ENCODE peak calls at places on chromosome 17, in ten cellular contexts. One of them, this sample, is unnamed.

GRCh38 chr17:77609553-77610517 is 348.7 kb upstream of the TNRC6C start:
- DNase-seq in A172: no peak
- DNase-seq in DMS153: no peak
- DNase-seq in HFFc6: no peak
- DNase-seq in AG08395: no peak
- DNase-seq in EL: peak
- DNase-seq in activated T-helper 2 cell treated with anti-CD3 and anti-CD28 coated beads, Interferon-gamma antibody, Interleukin-2, Interleukin-4, amounts not matched to agents 10 μg/mL and 5 μg/mL and 100 μg/mL, durations not matched to agents 14 hours and 24 hours and 36 hours: peak
- DNase-seq in GM10248: peak
- DNase-seq in LoVo: no peak
- DNase-seq in A549: no peak
- DNase-seq in this sample: no peak

GRCh38 chr17:40469805-40470675 is 26.8 kb downstream of the IGFBP4 start:
- DNase-seq in A172: no peak
- DNase-seq in LoVo: no peak
- DNase-seq in A549: peak
- DNase-seq in HFFc6: no peak
- DNase-seq in activated T-helper 2 cell treated with anti-CD3 and anti-CD28 coated beads, Interferon-gamma antibody, Interleukin-2, Interleukin-4, amounts not matched to agents 10 μg/mL and 5 μg/mL and 100 μg/mL, durations not matched to agents 14 hours and 24 hours and 36 hours: no peak
- DNase-seq in AG08395: no peak
- DNase-seq in DMS153: no peak
- DNase-seq in EL: no peak
- DNase-seq in GM10248: no peak
- DNase-seq in this sample: no peak

GRCh38 chr17:4900231-4901107 is 1.1 kb downstream of the C17orf107 start:
- DNase-seq in LoVo: no peak
- DNase-seq in A549: no peak
- DNase-seq in GM10248: no peak
- DNase-seq in DMS153: no peak
- DNase-seq in A172: no peak
- DNase-seq in AG08395: no peak
- DNase-seq in activated T-helper 2 cell treated with anti-CD3 and anti-CD28 coated beads, Interferon-gamma antibody, Interleukin-2, Interleukin-4, amounts not matched to agents 10 μg/mL and 5 μg/mL and 100 μg/mL, durations not matched to agents 14 hours and 24 hours and 36 hours: peak
- DNase-seq in HFFc6: no peak
- DNase-seq in EL: no peak
- DNase-seq in this sample: no peak

GRCh38 chr17:17540278-17540906 is 44.2 kb upstream of the RASD1 start:
- DNase-seq in activated T-helper 2 cell treated with anti-CD3 and anti-CD28 coated beads, Interferon-gamma antibody, Interleukin-2, Interleukin-4, amounts not matched to agents 10 μg/mL and 5 μg/mL and 100 μg/mL, durations not matched to agents 14 hours and 24 hours and 36 hours: no peak
- DNase-seq in LoVo: no peak
- DNase-seq in EL: no peak
- DNase-seq in DMS153: no peak
- DNase-seq in GM10248: no peak
- DNase-seq in AG08395: no peak
- DNase-seq in HFFc6: no peak
- DNase-seq in A549: no peak
- DNase-seq in A172: no peak
- DNase-seq in this sample: no peak

GRCh38 chr17:53896047-53896446 is 73.3 kb downstream of the KIF2B start:
- DNase-seq in GM10248: no peak
- DNase-seq in activated T-helper 2 cell treated with anti-CD3 and anti-CD28 coated beads, Interferon-gamma antibody, Interleukin-2, Interleukin-4, amounts not matched to agents 10 μg/mL and 5 μg/mL and 100 μg/mL, durations not matched to agents 14 hours and 24 hours and 36 hours: no peak
- DNase-seq in LoVo: no peak
- DNase-seq in A172: no peak
- DNase-seq in DMS153: no peak
- DNase-seq in AG08395: no peak
- DNase-seq in EL: no peak
- DNase-seq in A549: no peak
- DNase-seq in HFFc6: no peak
- DNase-seq in this sample: no peak

GRCh38 chr17:56681561-56682266 is 88.2 kb downstream of the NOG start:
- DNase-seq in AG08395: peak
- DNase-seq in DMS153: no peak
- DNase-seq in A549: no peak
- DNase-seq in LoVo: peak
- DNase-seq in EL: peak
- DNase-seq in A172: peak
- DNase-seq in GM10248: no peak
- DNase-seq in activated T-helper 2 cell treated with anti-CD3 and anti-CD28 coated beads, Interferon-gamma antibody, Interleukin-2, Interleukin-4, amounts not matched to agents 10 μg/mL and 5 μg/mL and 100 μg/mL, durations not matched to agents 14 hours and 24 hours and 36 hours: peak
- DNase-seq in HFFc6: peak
- DNase-seq in this sample: peak

GRCh38 chr17:80961931-80962330 is 29.7 kb upstream of the CHMP6 start:
- DNase-seq in DMS153: no peak
- DNase-seq in A549: no peak
- DNase-seq in EL: no peak
- DNase-seq in GM10248: no peak
- DNase-seq in HFFc6: no peak
- DNase-seq in AG08395: no peak
- DNase-seq in LoVo: no peak
- DNase-seq in A172: no peak
- DNase-seq in activated T-helper 2 cell treated with anti-CD3 and anti-CD28 coated beads, Interferon-gamma antibody, Interleukin-2, Interleukin-4, amounts not matched to agents 10 μg/mL and 5 μg/mL and 100 μg/mL, durations not matched to agents 14 hours and 24 hours and 36 hours: no peak
- DNase-seq in this sample: no peak

GRCh38 chr17:38498353-38498752 is 70.1 kb downstream of the ARHGAP23 start:
- DNase-seq in A172: no peak
- DNase-seq in DMS153: no peak
- DNase-seq in GM10248: no peak
- DNase-seq in EL: no peak
- DNase-seq in A549: no peak
- DNase-seq in HFFc6: no peak
- DNase-seq in AG08395: no peak
- DNase-seq in LoVo: no peak
- DNase-seq in activated T-helper 2 cell treated with anti-CD3 and anti-CD28 coated beads, Interferon-gamma antibody, Interleukin-2, Interleukin-4, amounts not matched to agents 10 μg/mL and 5 μg/mL and 100 μg/mL, durations not matched to agents 14 hours and 24 hours and 36 hours: no peak
- DNase-seq in this sample: no peak

GRCh38 chr17:4479340-4479981 is 19.2 kb upstream of the SPNS2 start:
- DNase-seq in EL: no peak
- DNase-seq in A549: no peak
- DNase-seq in DMS153: no peak
- DNase-seq in AG08395: no peak
- DNase-seq in activated T-helper 2 cell treated with anti-CD3 and anti-CD28 coated beads, Interferon-gamma antibody, Interleukin-2, Interleukin-4, amounts not matched to agents 10 μg/mL and 5 μg/mL and 100 μg/mL, durations not matched to agents 14 hours and 24 hours and 36 hours: no peak
- DNase-seq in GM10248: no peak
- DNase-seq in LoVo: no peak
- DNase-seq in A172: no peak
- DNase-seq in HFFc6: no peak
- DNase-seq in this sample: no peak

GRCh38 chr17:49223517-49224197 is 6.9 kb downstream of the PHOSPHO1 start:
- DNase-seq in EL: peak
- DNase-seq in DMS153: no peak
- DNase-seq in A172: no peak
- DNase-seq in AG08395: peak
- DNase-seq in LoVo: peak
- DNase-seq in activated T-helper 2 cell treated with anti-CD3 and anti-CD28 coated beads, Interferon-gamma antibody, Interleukin-2, Interleukin-4, amounts not matched to agents 10 μg/mL and 5 μg/mL and 100 μg/mL, durations not matched to agents 14 hours and 24 hours and 36 hours: peak
- DNase-seq in A549: peak
- DNase-seq in HFFc6: no peak
- DNase-seq in GM10248: peak
- DNase-seq in this sample: no peak

GRCh38 chr17:61219460-61219859 is 180.2 kb upstream of the TBX2 start:
- DNase-seq in DMS153: no peak
- DNase-seq in A172: no peak
- DNase-seq in activated T-helper 2 cell treated with anti-CD3 and anti-CD28 coated beads, Interferon-gamma antibody, Interleukin-2, Interleukin-4, amounts not matched to agents 10 μg/mL and 5 μg/mL and 100 μg/mL, durations not matched to agents 14 hours and 24 hours and 36 hours: no peak
- DNase-seq in GM10248: no peak
- DNase-seq in HFFc6: peak
- DNase-seq in LoVo: no peak
- DNase-seq in EL: peak
- DNase-seq in AG08395: peak
- DNase-seq in A549: no peak
- DNase-seq in this sample: no peak

GRCh38 chr17:66945451-66945850 is 19.1 kb upstream of the CACNG4 start:
- DNase-seq in LoVo: no peak
- DNase-seq in GM10248: no peak
- DNase-seq in AG08395: no peak
- DNase-seq in HFFc6: no peak
- DNase-seq in EL: no peak
- DNase-seq in A549: no peak
- DNase-seq in DMS153: no peak
- DNase-seq in activated T-helper 2 cell treated with anti-CD3 and anti-CD28 coated beads, Interferon-gamma antibody, Interleukin-2, Interleukin-4, amounts not matched to agents 10 μg/mL and 5 μg/mL and 100 μg/mL, durations not matched to agents 14 hours and 24 hours and 36 hours: no peak
- DNase-seq in A172: peak
- DNase-seq in this sample: no peak

GRCh38 chr17:82793974-82794620 is 42.2 kb downstream of the TBCD start:
- DNase-seq in DMS153: no peak
- DNase-seq in HFFc6: no peak
- DNase-seq in activated T-helper 2 cell treated with anti-CD3 and anti-CD28 coated beads, Interferon-gamma antibody, Interleukin-2, Interleukin-4, amounts not matched to agents 10 μg/mL and 5 μg/mL and 100 μg/mL, durations not matched to agents 14 hours and 24 hours and 36 hours: no peak
- DNase-seq in A172: no peak
- DNase-seq in AG08395: no peak
- DNase-seq in LoVo: no peak
- DNase-seq in A549: no peak
- DNase-seq in GM10248: no peak
- DNase-seq in EL: no peak
- DNase-seq in this sample: no peak

GRCh38 chr17:7356779-7357178 is 1.8 kb downstream of the TMEM95 start:
- DNase-seq in EL: no peak
- DNase-seq in GM10248: no peak
- DNase-seq in activated T-helper 2 cell treated with anti-CD3 and anti-CD28 coated beads, Interferon-gamma antibody, Interleukin-2, Interleukin-4, amounts not matched to agents 10 μg/mL and 5 μg/mL and 100 μg/mL, durations not matched to agents 14 hours and 24 hours and 36 hours: no peak
- DNase-seq in A549: no peak
- DNase-seq in DMS153: no peak
- DNase-seq in HFFc6: no peak
- DNase-seq in A172: no peak
- DNase-seq in LoVo: no peak
- DNase-seq in AG08395: no peak
- DNase-seq in this sample: no peak

GRCh38 chr17:16282522-16282921 is 65.5 kb downstream of the PIGL start:
- DNase-seq in DMS153: no peak
- DNase-seq in HFFc6: peak
- DNase-seq in EL: peak
- DNase-seq in AG08395: peak
- DNase-seq in GM10248: no peak
- DNase-seq in LoVo: peak
- DNase-seq in A549: peak
- DNase-seq in A172: peak
- DNase-seq in activated T-helper 2 cell treated with anti-CD3 and anti-CD28 coated beads, Interferon-gamma antibody, Interleukin-2, Interleukin-4, amounts not matched to agents 10 μg/mL and 5 μg/mL and 100 μg/mL, durations not matched to agents 14 hours and 24 hours and 36 hours: no peak
- DNase-seq in this sample: peak

GRCh38 chr17:56416682-56417351 is 176.7 kb upstream of the NOG start:
- DNase-seq in EL: no peak
- DNase-seq in A172: no peak
- DNase-seq in LoVo: no peak
- DNase-seq in A549: no peak
- DNase-seq in activated T-helper 2 cell treated with anti-CD3 and anti-CD28 coated beads, Interferon-gamma antibody, Interleukin-2, Interleukin-4, amounts not matched to agents 10 μg/mL and 5 μg/mL and 100 μg/mL, durations not matched to agents 14 hours and 24 hours and 36 hours: no peak
- DNase-seq in AG08395: no peak
- DNase-seq in DMS153: no peak
- DNase-seq in HFFc6: no peak
- DNase-seq in GM10248: no peak
- DNase-seq in this sample: no peak

GRCh38 chr17:35801583-35802224 is 6.3 kb upstream of the MMP28 start:
- DNase-seq in EL: peak
- DNase-seq in HFFc6: no peak
- DNase-seq in A549: no peak
- DNase-seq in activated T-helper 2 cell treated with anti-CD3 and anti-CD28 coated beads, Interferon-gamma antibody, Interleukin-2, Interleukin-4, amounts not matched to agents 10 μg/mL and 5 μg/mL and 100 μg/mL, durations not matched to agents 14 hours and 24 hours and 36 hours: no peak
- DNase-seq in DMS153: peak
- DNase-seq in GM10248: no peak
- DNase-seq in LoVo: no peak
- DNase-seq in A172: no peak
- DNase-seq in AG08395: no peak
- DNase-seq in this sample: no peak

GRCh38 chr17:52790359-52790955 is 631.9 kb upstream of the CA10 start:
- DNase-seq in GM10248: no peak
- DNase-seq in A549: no peak
- DNase-seq in AG08395: no peak
- DNase-seq in activated T-helper 2 cell treated with anti-CD3 and anti-CD28 coated beads, Interferon-gamma antibody, Interleukin-2, Interleukin-4, amounts not matched to agents 10 μg/mL and 5 μg/mL and 100 μg/mL, durations not matched to agents 14 hours and 24 hours and 36 hours: no peak
- DNase-seq in DMS153: peak
- DNase-seq in HFFc6: no peak
- DNase-seq in LoVo: no peak
- DNase-seq in EL: no peak
- DNase-seq in A172: no peak
- DNase-seq in this sample: no peak

GRCh38 chr17:6559753-6560215 is 3.4 kb upstream of the PITPNM3 start:
- DNase-seq in A549: no peak
- DNase-seq in DMS153: no peak
- DNase-seq in HFFc6: no peak
- DNase-seq in EL: no peak
- DNase-seq in LoVo: no peak
- DNase-seq in activated T-helper 2 cell treated with anti-CD3 and anti-CD28 coated beads, Interferon-gamma antibody, Interleukin-2, Interleukin-4, amounts not matched to agents 10 μg/mL and 5 μg/mL and 100 μg/mL, durations not matched to agents 14 hours and 24 hours and 36 hours: no peak
- DNase-seq in A172: no peak
- DNase-seq in AG08395: no peak
- DNase-seq in GM10248: no peak
- DNase-seq in this sample: no peak

GRCh38 chr17:37043201-37043600 is 94.4 kb downstream of the AATF start:
- DNase-seq in A549: peak
- DNase-seq in A172: no peak
- DNase-seq in GM10248: no peak
- DNase-seq in DMS153: no peak
- DNase-seq in HFFc6: no peak
- DNase-seq in AG08395: no peak
- DNase-seq in LoVo: no peak
- DNase-seq in activated T-helper 2 cell treated with anti-CD3 and anti-CD28 coated beads, Interferon-gamma antibody, Interleukin-2, Interleukin-4, amounts not matched to agents 10 μg/mL and 5 μg/mL and 100 μg/mL, durations not matched to agents 14 hours and 24 hours and 36 hours: no peak
- DNase-seq in EL: no peak
- DNase-seq in this sample: peak

GRCh38 chr17:71063127-71063526 is 893.8 kb downstream of the KCNJ2 start:
- DNase-seq in AG08395: no peak
- DNase-seq in A172: no peak
- DNase-seq in LoVo: no peak
- DNase-seq in A549: no peak
- DNase-seq in GM10248: no peak
- DNase-seq in EL: no peak
- DNase-seq in activated T-helper 2 cell treated with anti-CD3 and anti-CD28 coated beads, Interferon-gamma antibody, Interleukin-2, Interleukin-4, amounts not matched to agents 10 μg/mL and 5 μg/mL and 100 μg/mL, durations not matched to agents 14 hours and 24 hours and 36 hours: no peak
- DNase-seq in HFFc6: no peak
- DNase-seq in DMS153: no peak
- DNase-seq in this sample: no peak

GRCh38 chr17:35082073-35082657 is 18.7 kb upstream of the RFFL start:
- DNase-seq in A549: no peak
- DNase-seq in HFFc6: peak
- DNase-seq in EL: peak
- DNase-seq in DMS153: peak
- DNase-seq in A172: peak
- DNase-seq in AG08395: peak
- DNase-seq in LoVo: peak
- DNase-seq in activated T-helper 2 cell treated with anti-CD3 and anti-CD28 coated beads, Interferon-gamma antibody, Interleukin-2, Interleukin-4, amounts not matched to agents 10 μg/mL and 5 μg/mL and 100 μg/mL, durations not matched to agents 14 hours and 24 hours and 36 hours: no peak
- DNase-seq in GM10248: no peak
- DNase-seq in this sample: no peak

GRCh38 chr17:83065660-83066542 is 13.5 kb upstream of the METRNL start:
- DNase-seq in EL: no peak
- DNase-seq in AG08395: no peak
- DNase-seq in A172: no peak
- DNase-seq in activated T-helper 2 cell treated with anti-CD3 and anti-CD28 coated beads, Interferon-gamma antibody, Interleukin-2, Interleukin-4, amounts not matched to agents 10 μg/mL and 5 μg/mL and 100 μg/mL, durations not matched to agents 14 hours and 24 hours and 36 hours: no peak
- DNase-seq in LoVo: no peak
- DNase-seq in DMS153: no peak
- DNase-seq in GM10248: no peak
- DNase-seq in A549: no peak
- DNase-seq in HFFc6: no peak
- DNase-seq in this sample: no peak

GRCh38 chr17:11282586-11282985 is 41.6 kb downstream of the SHISA6 start:
- DNase-seq in activated T-helper 2 cell treated with anti-CD3 and anti-CD28 coated beads, Interferon-gamma antibody, Interleukin-2, Interleukin-4, amounts not matched to agents 10 μg/mL and 5 μg/mL and 100 μg/mL, durations not matched to agents 14 hours and 24 hours and 36 hours: no peak
- DNase-seq in DMS153: no peak
- DNase-seq in EL: no peak
- DNase-seq in HFFc6: no peak
- DNase-seq in AG08395: no peak
- DNase-seq in A549: no peak
- DNase-seq in LoVo: no peak
- DNase-seq in GM10248: no peak
- DNase-seq in A172: no peak
- DNase-seq in this sample: no peak

GRCh38 chr17:38748329-38749221 is at the start of gene PCGF2:
- DNase-seq in DMS153: peak
- DNase-seq in LoVo: peak
- DNase-seq in HFFc6: peak
- DNase-seq in A549: peak
- DNase-seq in AG08395: peak
- DNase-seq in EL: peak
- DNase-seq in GM10248: no peak
- DNase-seq in A172: peak
- DNase-seq in activated T-helper 2 cell treated with anti-CD3 and anti-CD28 coated beads, Interferon-gamma antibody, Interleukin-2, Interleukin-4, amounts not matched to agents 10 μg/mL and 5 μg/mL and 100 μg/mL, durations not matched to agents 14 hours and 24 hours and 36 hours: no peak
- DNase-seq in this sample: peak

GRCh38 chr17:42362245-42362961 is 25.8 kb downstream of the STAT3 start:
- DNase-seq in activated T-helper 2 cell treated with anti-CD3 and anti-CD28 coated beads, Interferon-gamma antibody, Interleukin-2, Interleukin-4, amounts not matched to agents 10 μg/mL and 5 μg/mL and 100 μg/mL, durations not matched to agents 14 hours and 24 hours and 36 hours: no peak
- DNase-seq in LoVo: no peak
- DNase-seq in GM10248: no peak
- DNase-seq in A549: no peak
- DNase-seq in HFFc6: no peak
- DNase-seq in A172: no peak
- DNase-seq in EL: peak
- DNase-seq in AG08395: no peak
- DNase-seq in DMS153: no peak
- DNase-seq in this sample: no peak

GRCh38 chr17:44940321-44940720 is 7.3 kb downstream of the KIF18B start:
- DNase-seq in LoVo: no peak
- DNase-seq in HFFc6: no peak
- DNase-seq in DMS153: no peak
- DNase-seq in GM10248: no peak
- DNase-seq in AG08395: no peak
- DNase-seq in A549: peak
- DNase-seq in A172: peak
- DNase-seq in EL: peak
- DNase-seq in activated T-helper 2 cell treated with anti-CD3 and anti-CD28 coated beads, Interferon-gamma antibody, Interleukin-2, Interleukin-4, amounts not matched to agents 10 μg/mL and 5 μg/mL and 100 μg/mL, durations not matched to agents 14 hours and 24 hours and 36 hours: no peak
- DNase-seq in this sample: no peak

GRCh38 chr17:74632196-74632540 is 8.6 kb upstream of the CD300E start:
- DNase-seq in activated T-helper 2 cell treated with anti-CD3 and anti-CD28 coated beads, Interferon-gamma antibody, Interleukin-2, Interleukin-4, amounts not matched to agents 10 μg/mL and 5 μg/mL and 100 μg/mL, durations not matched to agents 14 hours and 24 hours and 36 hours: no peak
- DNase-seq in EL: no peak
- DNase-seq in LoVo: no peak
- DNase-seq in DMS153: no peak
- DNase-seq in AG08395: no peak
- DNase-seq in GM10248: no peak
- DNase-seq in A549: no peak
- DNase-seq in A172: no peak
- DNase-seq in HFFc6: no peak
- DNase-seq in this sample: no peak

This sample was measured in non-pigmented ciliary epithelial cell.